ENCODE peak calls at places on chromosome X, in five cellular contexts. One of them, this sample, is unnamed.

GRCh38 chrX:18997916-18998315 is 14.0 kb upstream of the PHKA2 start:
- DNase-seq in GM12878: no peak
- DNase-seq in K562: no peak
- DNase-seq in GM12891: no peak
- DNase-seq in H1: no peak
- DNase-seq in this sample: no peak

GRCh38 chrX:139058831-139059495 is 347.4 kb upstream of the FGF13 start:
- DNase-seq in GM12878: no peak
- DNase-seq in K562: no peak
- DNase-seq in GM12891: no peak
- DNase-seq in H1: no peak
- DNase-seq in this sample: no peak

GRCh38 chrX:115344885-115345653 is 55.6 kb downstream of the LUZP4 start:
- DNase-seq in GM12878: no peak
- DNase-seq in K562: no peak
- DNase-seq in GM12891: no peak
- DNase-seq in H1: peak; percentile 0
- DNase-seq in this sample: no peak

GRCh38 chrX:115413246-115413878 is 123.8 kb downstream of the LUZP4 start:
- DNase-seq in GM12878: no peak
- DNase-seq in K562: no peak
- DNase-seq in GM12891: no peak
- DNase-seq in H1: no peak
- DNase-seq in this sample: no peak

GRCh38 chrX:27085346-27085745 is 377.8 kb downstream of the PPP4R3C start:
- DNase-seq in GM12878: no peak
- DNase-seq in K562: no peak
- DNase-seq in GM12891: no peak
- DNase-seq in H1: no peak
- DNase-seq in this sample: no peak

GRCh38 chrX:149630681-149631292 is 805 bp downstream of the TMEM185A start:
- DNase-seq in GM12878: no peak
- DNase-seq in K562: peak; percentile 16
- DNase-seq in GM12891: no peak
- DNase-seq in H1: no peak
- DNase-seq in this sample: no peak

GRCh38 chrX:149129767-149130166 is 375.3 kb downstream of the IDS start:
- DNase-seq in GM12878: no peak
- DNase-seq in K562: no peak
- DNase-seq in GM12891: no peak
- DNase-seq in H1: no peak
- DNase-seq in this sample: no peak

GRCh38 chrX:134659761-134660160 is 1.5 kb upstream of the PLAC1 start:
- DNase-seq in GM12878: no peak
- DNase-seq in K562: no peak
- DNase-seq in GM12891: no peak
- DNase-seq in H1: no peak
- DNase-seq in this sample: no peak

GRCh38 chrX:68833855-68834331 is 5.1 kb downstream of the EFNB1 start:
- DNase-seq in GM12878: no peak
- DNase-seq in K562: no peak
- DNase-seq in GM12891: no peak
- DNase-seq in H1: no peak
- DNase-seq in this sample: no peak

GRCh38 chrX:26783512-26784225 is 567.7 kb downstream of the MAGEB5 start:
- DNase-seq in GM12878: no peak
- DNase-seq in K562: no peak
- DNase-seq in GM12891: no peak
- DNase-seq in H1: peak; percentile 17
- DNase-seq in this sample: no peak

GRCh38 chrX:6021316-6022091 is 207.2 kb downstream of the NLGN4X start:
- DNase-seq in GM12878: no peak
- DNase-seq in K562: no peak
- DNase-seq in GM12891: peak; percentile 1
- DNase-seq in H1: no peak
- DNase-seq in this sample: peak; percentile 5

GRCh38 chrX:130057209-130057608 is 53.1 kb downstream of the ELF4 start:
- DNase-seq in GM12878: no peak
- DNase-seq in K562: no peak
- DNase-seq in GM12891: no peak
- DNase-seq in H1: no peak
- DNase-seq in this sample: no peak

GRCh38 chrX:103779156-103779555 is 2.5 kb downstream of the PLP1 start:
- DNase-seq in GM12878: no peak
- DNase-seq in K562: no peak
- DNase-seq in GM12891: no peak
- DNase-seq in H1: no peak
- DNase-seq in this sample: no peak

GRCh38 chrX:148381603-148382002 is 118.8 kb upstream of the AFF2 start:
- DNase-seq in GM12878: peak; percentile 8
- DNase-seq in K562: no peak
- DNase-seq in GM12891: no peak
- DNase-seq in H1: no peak
- DNase-seq in this sample: no peak

GRCh38 chrX:137945470-137945869 is 379.5 kb downstream of the ZIC3 start:
- DNase-seq in GM12878: no peak
- DNase-seq in K562: no peak
- DNase-seq in GM12891: no peak
- DNase-seq in H1: no peak
- DNase-seq in this sample: no peak

GRCh38 chrX:47796433-47796906 is 40.2 kb upstream of the ZNF81 start:
- DNase-seq in GM12878: no peak
- DNase-seq in K562: no peak
- DNase-seq in GM12891: no peak
- DNase-seq in H1: no peak
- DNase-seq in this sample: no peak

GRCh38 chrX:150052226-150052625 is 113.9 kb upstream of the EOLA2 start:
- DNase-seq in GM12878: no peak
- DNase-seq in K562: no peak
- DNase-seq in GM12891: no peak
- DNase-seq in H1: no peak
- DNase-seq in this sample: no peak

GRCh38 chrX:150268839-150269238 is 94.3 kb upstream of the MAMLD1 start:
- DNase-seq in GM12878: no peak
- DNase-seq in K562: no peak
- DNase-seq in GM12891: no peak
- DNase-seq in H1: no peak
- DNase-seq in this sample: no peak

GRCh38 chrX:130109429-130110378 is 593 bp downstream of the ELF4 start:
- DNase-seq in GM12878: no peak
- DNase-seq in K562: peak; percentile 47
- DNase-seq in GM12891: no peak
- DNase-seq in H1: no peak
- DNase-seq in this sample: no peak

GRCh38 chrX:118718737-118719136 is 8.7 kb upstream of the IL13RA1 start:
- DNase-seq in GM12878: no peak
- DNase-seq in K562: no peak
- DNase-seq in GM12891: no peak
- DNase-seq in H1: no peak
- DNase-seq in this sample: no peak

GRCh38 chrX:11531226-11531625 is 134.5 kb downstream of the ARHGAP6 start:
- DNase-seq in GM12878: no peak
- DNase-seq in K562: peak; percentile 15
- DNase-seq in GM12891: no peak
- DNase-seq in H1: no peak
- DNase-seq in this sample: no peak

GRCh38 chrX:75278991-75279390 is 5.1 kb downstream of the UPRT start:
- DNase-seq in GM12878: no peak
- DNase-seq in K562: no peak
- DNase-seq in GM12891: no peak
- DNase-seq in H1: no peak
- DNase-seq in this sample: no peak

DNA sequence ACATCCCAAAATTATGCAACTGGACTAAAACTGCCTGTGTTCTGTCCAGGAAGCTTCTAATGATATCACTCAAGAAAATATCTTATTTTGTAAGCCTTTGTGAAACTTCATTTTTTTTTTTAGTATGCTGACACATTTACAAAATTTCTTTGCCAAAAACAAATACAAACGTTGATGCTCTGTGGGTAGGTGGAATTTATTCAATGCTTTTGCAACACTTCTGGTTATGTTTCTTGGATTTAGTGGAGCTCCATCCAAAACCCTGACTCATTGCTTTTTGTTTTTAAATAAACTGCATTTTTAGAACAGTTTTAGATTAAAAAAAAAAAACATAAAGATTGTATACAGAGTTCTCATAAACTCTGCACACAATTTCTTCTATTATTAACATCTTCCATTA is 250.9 kb upstream of the MAOA start:
- DNase-seq in GM12878: no peak
- DNase-seq in K562: no peak
- DNase-seq in GM12891: no peak
- DNase-seq in H1: no peak
- DNase-seq in this sample: no peak
- TF ChIP-seq POLR2A in GM12878: no peak
- TF ChIP-seq POLR2A in K562: no peak
- TF ChIP-seq POLR2A in GM12891: no peak
- TF ChIP-seq POLR2A in H1: no peak
- TF ChIP-seq POLR2A in this sample: no peak

GRCh38 chrX:153778684-153779101 is 2.1 kb upstream of the SRPK3 start:
- DNase-seq in GM12878: no peak
- DNase-seq in K562: no peak
- DNase-seq in GM12891: no peak
- DNase-seq in H1: no peak
- DNase-seq in this sample: no peak

GRCh38 chrX:153778151-153778551 is 2.7 kb upstream of the SRPK3 start:
- DNase-seq in GM12878: no peak
- DNase-seq in K562: no peak
- DNase-seq in GM12891: no peak
- DNase-seq in H1: no peak
- DNase-seq in this sample: no peak

GRCh38 chrX:153780678-153781427 is at the start of gene SRPK3:
- DNase-seq in GM12878: no peak
- DNase-seq in K562: no peak
- DNase-seq in GM12891: no peak
- DNase-seq in H1: no peak
- DNase-seq in this sample: no peak

GRCh38 chrX:153781428-153782047 is 697 bp downstream of the SRPK3 start:
- DNase-seq in GM12878: no peak
- DNase-seq in K562: no peak
- DNase-seq in GM12891: no peak
- DNase-seq in H1: no peak
- DNase-seq in this sample: no peak

DNA sequence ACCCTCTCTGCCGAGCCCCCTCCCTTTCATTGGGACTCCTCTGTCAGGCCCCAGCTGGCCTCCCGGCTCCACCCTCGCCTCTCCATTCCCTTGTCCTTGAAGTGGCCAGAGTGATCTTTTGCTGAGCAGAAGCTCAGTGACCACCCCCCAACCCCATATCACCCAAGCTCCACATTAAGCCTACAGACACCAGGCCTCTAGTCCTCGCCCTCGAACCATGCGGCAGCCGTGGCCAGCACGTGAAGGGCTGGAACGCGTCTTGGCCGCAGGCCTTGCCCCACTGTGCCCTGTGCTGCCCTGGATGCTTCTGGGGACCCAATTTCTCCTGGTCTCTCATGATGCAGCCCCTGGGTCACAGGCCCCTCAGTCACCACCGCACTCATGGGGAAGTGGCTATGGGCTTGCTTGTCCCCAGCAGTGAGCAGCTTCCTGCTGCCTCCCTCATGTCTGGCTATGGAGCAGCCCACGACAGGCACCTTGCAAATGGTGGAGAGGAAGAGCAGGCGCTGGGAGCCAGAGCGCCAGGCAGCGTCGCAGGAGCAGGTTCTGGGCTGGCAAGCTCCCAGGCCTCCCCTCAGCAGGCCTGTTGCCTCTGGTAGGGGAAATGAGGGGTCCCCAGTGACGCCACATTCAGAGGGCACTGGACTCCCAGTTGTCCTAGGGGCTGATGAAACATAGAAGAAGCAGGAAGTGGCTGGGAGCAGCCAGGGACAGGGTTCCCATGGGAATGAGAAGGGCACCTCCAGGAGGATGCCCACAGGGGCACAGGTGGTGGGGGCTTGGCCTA is 757 bp upstream of the SRPK3 start:
- DNase-seq in GM12878: no peak
- DNase-seq in K562: no peak
- DNase-seq in GM12891: no peak
- DNase-seq in H1: no peak
- DNase-seq in this sample: no peak
- TF ChIP-seq TAF1 in GM12878: no peak
- TF ChIP-seq TAF1 in K562: no peak
- TF ChIP-seq TAF1 in GM12891: no peak
- TF ChIP-seq TAF1 in H1: no peak
- TF ChIP-seq TAF1 in this sample: no peak

DNA sequence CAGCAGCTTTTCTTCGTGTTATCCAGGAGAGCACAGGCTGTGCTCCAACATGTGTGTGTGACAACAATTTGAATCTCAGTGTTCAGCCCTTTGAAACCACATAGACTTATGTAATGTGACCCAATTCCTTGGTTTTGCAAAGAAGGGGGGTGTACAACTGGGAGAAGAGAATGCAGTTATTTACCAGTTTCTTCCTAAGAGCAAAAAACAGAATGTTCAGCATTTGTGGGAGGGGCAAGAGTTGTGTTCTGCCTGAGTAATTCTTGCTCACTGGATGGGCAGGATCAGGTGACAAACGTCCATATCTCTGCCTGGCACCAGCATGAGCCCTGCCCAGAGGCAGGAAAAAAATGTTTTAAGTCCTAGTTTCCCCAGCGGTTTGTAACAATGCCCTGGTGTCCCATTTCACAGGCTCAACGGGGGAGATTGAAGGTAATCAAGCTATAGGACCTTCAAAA is 72.0 kb downstream of the PRPS1 start:
- DNase-seq in GM12878: no peak
- DNase-seq in K562: no peak
- DNase-seq in GM12891: no peak
- DNase-seq in H1: no peak
- DNase-seq in this sample: no peak
- TF ChIP-seq POLR2A in GM12878: no peak
- TF ChIP-seq POLR2A in K562: no peak
- TF ChIP-seq POLR2A in GM12891: no peak
- TF ChIP-seq POLR2A in H1: no peak
- TF ChIP-seq POLR2A in this sample: no peak

DNA sequence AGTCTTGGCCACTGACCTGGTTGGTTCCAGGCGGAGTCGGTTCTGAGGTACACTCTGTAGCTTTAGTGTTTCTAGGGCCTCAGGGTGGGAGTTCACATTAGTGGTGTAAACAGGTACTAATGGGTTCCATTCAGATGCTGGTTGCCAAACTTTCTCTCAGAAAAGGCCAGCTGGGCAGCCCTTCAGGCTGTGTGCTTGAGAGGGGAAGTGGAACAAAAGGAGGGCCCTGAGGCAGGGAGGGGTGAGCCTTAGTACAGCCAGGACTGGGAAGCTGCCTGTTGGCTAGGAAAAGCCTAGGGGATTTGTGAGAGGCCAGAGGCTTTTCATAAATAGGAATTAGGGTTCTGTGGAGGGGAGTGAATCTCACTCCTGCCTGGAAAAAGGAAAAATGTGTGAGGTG is 24.9 kb downstream of the NHSL2 start:
- DNase-seq in GM12878: no peak
- DNase-seq in K562: no peak
- DNase-seq in GM12891: no peak
- DNase-seq in H1: no peak
- DNase-seq in this sample: no peak
- TF ChIP-seq TAF1 in GM12878: no peak
- TF ChIP-seq TAF1 in K562: no peak
- TF ChIP-seq TAF1 in GM12891: no peak
- TF ChIP-seq TAF1 in H1: no peak
- TF ChIP-seq TAF1 in this sample: no peak

This sample was measured in GM12892.